ENCODE peak calls at places on chromosomes 16 and 17, in ten cellular contexts. Y is NCI-H460; O is stimulated activated naive CD4-positive, alpha-beta T cell treated with Interleukin-2 at 50 U/mL for 16 hours; X is CD4-positive, alpha-beta T cell; R is ACHN; I is HEK293T; C is upper lobe of left lung; L is NCI-H187; H is activated T-helper 9 cell treated with anti-CD3 and anti-CD28 coated beads, Interleukin-2, amount 50 U/mL, for 16 hours; S is EL. B is an unnamed sample.

GRCh38 chr17:7084058-7084457 is 4.0 kb upstream of the CLEC10A start:
- DNase-seq in X (no peak), C (no peak), R (no peak), I (no peak), O (no peak), S (no peak), L (no peak), Y (no peak), H (no peak), B (no peak)

GRCh38 chr17:50470451-50470850 is 1.8 kb upstream of the CHAD start:
- DNase-seq in L (no peak), O (no peak), H (no peak), S (no peak), X (no peak), I (no peak), Y (no peak), C (no peak), R (no peak), B (no peak)

GRCh38 chr16:12617401-12617819 is 186.3 kb downstream of the CPPED1 start:
- DNase-seq in L (no peak), R (no peak), C (no peak), O (peak; percentile 62), Y (no peak), X (no peak), H (peak; percentile 13), S (no peak), I (no peak), B (no peak)

GRCh38 chr16:680967-681745 is 946 bp downstream of the STUB1 start:
- DNase-seq in I (no peak), L (no peak), H (no peak), X (no peak), R (peak; percentile 64), C (peak; percentile 88), Y (no peak), O (no peak), S (peak; percentile 48), B (no peak)

GRCh38 chr17:32239457-32239856 is 26.2 kb upstream of the RHBDL3 start:
- DNase-seq in X (no peak), I (no peak), Y (no peak), L (no peak), R (no peak), S (no peak), H (no peak), O (no peak), C (no peak), B (no peak)

GRCh38 chr16:17403156-17403809 is 67.5 kb downstream of the XYLT1 start:
- DNase-seq in C (no peak), I (no peak), X (no peak), O (no peak), L (no peak), H (no peak), S (no peak), R (no peak), Y (no peak), B (no peak)

GRCh38 chr17:7490144-7490543 is 6.0 kb downstream of the POLR2A start:
- DNase-seq in X (no peak), I (no peak), L (no peak), Y (no peak), S (no peak), C (no peak), H (no peak), R (no peak), O (no peak), B (no peak)

GRCh38 chr16:2480948-2481347 is 6.0 kb downstream of the TBC1D24 start:
- DNase-seq in R (no peak), X (no peak), S (no peak), L (no peak), I (no peak), Y (no peak), O (no peak), C (no peak), H (no peak), B (no peak)

GRCh38 chr16:85425061-85425662 is 188.0 kb upstream of the GSE1 start:
- DNase-seq in O (no peak), C (peak; percentile 74), H (no peak), X (no peak), S (no peak), I (no peak), R (no peak), Y (no peak), L (no peak), B (no peak)

B was measured in CD8-positive, alpha-beta memory T cell.